ENCODE peak calls at places on chromosomes 4 and X, in four cellular contexts. M is hepatocyte, F is tibial nerve, H is dorsolateral prefrontal cortex. B is an unnamed sample.
A peak's percentile ranks its signal among the peaks of the same experiment; 100 is the strongest.

GRCh38 chr4:127533028-127533700 is 99.6 kb upstream of the INTU start:
- DNase-seq in M (peak; percentile 24), F (peak; percentile 27), H (no peak), B (no peak)

GRCh38 chr4:77355731-77356130 is 198.7 kb downstream of the CCNG2 start:
- DNase-seq in M (no peak), F (no peak), H (no peak), B (peak; percentile 74)

GRCh38 chrX:130994671-130995070 is 63.5 kb upstream of the ARHGAP36 start:
- DNase-seq in M (peak; percentile 46), F (no peak), H (no peak), B (no peak)

GRCh38 chrX:111445485-111445884 is 33.5 kb upstream of the DCX start:
- DNase-seq in M (peak; percentile 74), F (no peak), H (no peak), B (peak; percentile 49)

GRCh38 chrX:129771266-129771995 is 8.3 kb upstream of the SASH3 start:
- DNase-seq in M (no peak), F (no peak), H (no peak), B (no peak)

GRCh38 chr4:6116696-6117285 is 83.6 kb downstream of the JAKMIP1 start:
- DNase-seq in M (no peak), F (no peak), H (no peak), B (no peak)

GRCh38 chrX:124300412-124300811 is 32.0 kb upstream of the TEX13D start:
- DNase-seq in M (no peak), F (no peak), H (no peak), B (no peak)

GRCh38 chr4:76430519-76431388 is 4.3 kb upstream of the SHROOM3 start:
- DNase-seq in M (peak; percentile 71), F (no peak), H (no peak), B (peak; percentile 64)

GRCh38 chr4:15396157-15396800 is 31.6 kb upstream of the C1QTNF7 start:
- DNase-seq in M (peak; percentile 61), F (no peak), H (no peak), B (peak; percentile 55)

GRCh38 chr4:135777386-135777785 is 1575.8 kb upstream of the PABPC4L start:
- DNase-seq in M (no peak), F (no peak), H (no peak), B (no peak)

GRCh38 chr4:141177171-141177570 is 43.5 kb upstream of the ZNF330 start:
- DNase-seq in M (no peak), F (no peak), H (no peak), B (no peak)

GRCh38 chr4:32776435-32777203 is 2056.4 kb downstream of the PCDH7 start:
- DNase-seq in M (no peak), F (no peak), H (no peak), B (no peak)

GRCh38 chr4:8108261-8108660 is 50.4 kb downstream of the ABLIM2 start:
- DNase-seq in M (no peak), F (no peak), H (no peak), B (no peak)

GRCh38 chr4:19455196-19455595 is 796.5 kb upstream of the SLIT2 start:
- DNase-seq in M (no peak), F (no peak), H (no peak), B (no peak)

GRCh38 chrX:125998432-125998831 is 167.7 kb downstream of the DCAF12L2 start:
- DNase-seq in M (peak; percentile 14), F (no peak), H (no peak), B (no peak)

GRCh38 chr4:45172636-45173035 is 446.3 kb upstream of the GNPDA2 start:
- DNase-seq in M (no peak), F (no peak), H (no peak), B (no peak)

GRCh38 chrX:39855748-39856129 is 242.0 kb downstream of the BCOR start:
- DNase-seq in M (peak; percentile 63), F (no peak), H (no peak), B (peak; percentile 44)

GRCh38 chr4:186699881-186700397 is 23.7 kb downstream of the FAT1 start:
- DNase-seq in M (no peak), F (no peak), H (no peak), B (no peak)

GRCh38 chr4:94621491-94622080 is 136.2 kb upstream of the BMPR1B start:
- DNase-seq in M (peak; percentile 69), F (no peak), H (no peak), B (peak; percentile 58)

GRCh38 chr4:26256016-26256415 is 64.8 kb upstream of the RBPJ start:
- DNase-seq in M (no peak), F (no peak), H (no peak), B (no peak)

GRCh38 chrX:30910124-30910860 is 21.2 kb upstream of the TAB3 start:
- DNase-seq in M (no peak), F (no peak), H (no peak), B (no peak)

GRCh38 chr4:123640271-123640670 is 243.7 kb downstream of the SPRY1 start:
- DNase-seq in M (no peak), F (no peak), H (no peak), B (peak; percentile 95)

GRCh38 chr4:87985097-87985886 is 9.8 kb downstream of the SPP1 start:
- DNase-seq in M (peak; percentile 43), F (no peak), H (peak; percentile 63), B (peak; percentile 52)

GRCh38 chr4:103095080-103095479 is 4.6 kb downstream of the BDH2 start:
- DNase-seq in M (no peak), F (no peak), H (no peak), B (no peak)

GRCh38 chr4:89639395-89639794 is 197.6 kb downstream of the SNCA start:
- DNase-seq in M (no peak), F (no peak), H (no peak), B (no peak)

GRCh38 chr4:189121336-189121735 is 819.3 kb upstream of the FRG1 start:
- DNase-seq in M (no peak), F (no peak), H (no peak), B (no peak)

GRCh38 chr4:47000406-47000805 is 7.0 kb upstream of the GABRA4 start:
- DNase-seq in M (no peak), F (no peak), H (no peak), B (no peak)

GRCh38 chr4:70818921-70819320 is 20.8 kb downstream of the GRSF1 start:
- DNase-seq in M (no peak), F (no peak), H (no peak), B (no peak)

GRCh38 chrX:2690856-2691542 is at the start of gene CD99:
- DNase-seq in M (peak; percentile 97), F (peak; percentile 78), H (peak; percentile 21), B (peak; percentile 46)
- TF ChIP-seq CTCF in M (no peak), F (no peak), H (no peak), B (no peak)

DNA sequence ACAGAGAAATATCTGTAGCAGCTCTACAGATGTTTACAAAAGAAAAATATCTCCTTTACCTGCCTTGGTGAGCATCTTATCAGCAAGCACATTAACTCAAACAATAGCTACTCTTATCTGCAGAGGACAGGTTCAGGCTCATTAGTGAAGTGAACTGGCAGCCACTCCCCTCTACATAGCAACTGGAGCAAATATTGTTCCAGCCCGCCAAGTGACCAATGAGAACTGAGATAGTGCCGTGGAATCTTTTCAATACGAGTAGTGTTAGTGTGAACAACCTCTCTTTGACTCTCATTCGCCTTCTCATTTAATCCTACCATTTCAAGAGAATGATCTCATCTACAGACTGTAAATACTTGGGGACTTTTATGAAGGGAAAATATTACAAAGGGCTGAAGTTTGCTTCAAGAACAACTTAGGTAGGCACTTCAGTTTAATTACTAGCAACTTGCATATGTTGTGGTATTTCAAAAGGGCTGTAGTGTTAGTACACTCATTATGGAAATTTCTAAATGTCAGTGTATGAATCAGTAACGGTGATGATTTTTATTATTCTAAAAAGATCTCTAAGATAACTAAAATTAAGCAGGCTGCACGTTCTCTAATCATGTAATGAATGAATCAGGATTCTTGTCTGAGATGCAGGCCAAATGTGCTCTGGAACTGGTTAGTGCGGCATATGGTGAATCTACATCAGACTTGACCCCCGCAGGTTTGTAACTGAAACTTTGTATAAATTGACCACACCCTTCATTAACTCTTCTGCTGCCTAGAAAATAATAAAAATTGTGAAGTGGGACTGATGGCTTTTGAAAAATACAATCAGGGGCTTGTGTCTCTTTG is 72.4 kb downstream of the PALLD start:
- DNase-seq in M (peak; percentile 76), F (no peak), H (no peak), B (peak; percentile 83)
- H3K4me3 ChIP-seq in M (no peak overlapping the region), F (peak overlapping the region; percentile 7), H (no peak overlapping the region), B (no peak overlapping the region)

DNA sequence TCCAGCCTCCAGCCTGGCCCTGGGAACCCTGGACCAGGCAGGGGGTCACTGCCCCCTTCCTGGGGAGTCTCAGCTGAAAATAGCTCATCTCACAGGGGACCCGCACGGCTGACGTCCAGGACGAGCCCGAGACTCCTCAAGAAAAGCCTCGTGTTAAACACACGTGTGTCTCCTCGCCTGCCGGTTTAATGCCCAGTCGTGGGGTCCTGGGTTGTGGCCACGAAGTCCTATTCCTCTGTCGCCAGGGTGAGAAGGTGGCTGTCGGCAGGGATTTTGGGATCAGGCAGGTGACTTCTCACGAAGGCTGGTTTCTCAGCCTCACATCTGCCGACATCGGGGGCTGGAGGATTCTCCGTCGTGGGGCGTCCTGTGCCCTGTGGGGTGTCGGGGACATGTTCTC is 44.3 kb upstream of the PPP2R3B start:
- DNase-seq in M (no peak), F (no peak), H (no peak), B (no peak)
- H3K27me3 ChIP-seq in M (peaks cover 10% of the 10 kb centered on the region), F (peaks cover 14% of the 10 kb centered on the region), H (peaks cover 30% of the 10 kb centered on the region), B (no peaks in the 10 kb centered on the region)

GRCh38 chr4:42865572-42866189 is 26.8 kb upstream of the GRXCR1 start:
- DNase-seq in M (peak; percentile 74), F (peak; percentile 20), H (no peak), B (peak; percentile 48)
- TF ChIP-seq CTCF in M (peak; percentile 72), F (peak; percentile 70), H (peak; percentile 82), B (peak; percentile 67)

DNA sequence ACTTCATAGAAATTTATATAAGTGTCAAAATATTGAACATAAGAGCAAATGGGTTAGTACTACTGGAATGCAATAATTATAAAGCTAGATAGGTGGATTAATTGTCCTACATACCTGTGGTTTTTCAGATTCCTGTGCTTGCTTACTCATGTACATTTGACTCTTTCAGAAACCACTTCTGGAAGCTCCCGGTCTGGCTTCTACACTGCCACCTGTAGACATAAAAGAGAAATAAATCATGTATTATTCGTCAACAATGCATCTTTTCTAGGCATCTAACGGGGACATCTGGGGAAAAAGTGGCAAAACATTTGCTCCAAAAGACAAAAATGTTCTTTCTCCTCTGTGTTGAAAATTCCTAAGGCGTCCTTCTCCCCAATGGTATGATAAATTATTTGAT is 648.6 kb upstream of the DIPK2B start:
- DNase-seq in M (peak; percentile 50), F (no peak), H (no peak), B (peak; percentile 84)
- H3K4me3 ChIP-seq in M (peak overlapping the region; percentile 72), F (no peak overlapping the region), H (peak overlapping the region; percentile 63), B (peak overlapping the region; percentile 73)

GRCh38 chr4:1413221-1413663 is 7.0 kb upstream of the NKX1-1 start:
- DNase-seq in M (peak; percentile 2), F (no peak), H (no peak), B (no peak)
- H3K27me3 ChIP-seq in M (peaks cover 60% of the 10 kb centered on the region), F (peaks cover 92% of the 10 kb centered on the region), H (peaks cover 80% of the 10 kb centered on the region), B (peaks cover 9% of the 10 kb centered on the region)

DNA sequence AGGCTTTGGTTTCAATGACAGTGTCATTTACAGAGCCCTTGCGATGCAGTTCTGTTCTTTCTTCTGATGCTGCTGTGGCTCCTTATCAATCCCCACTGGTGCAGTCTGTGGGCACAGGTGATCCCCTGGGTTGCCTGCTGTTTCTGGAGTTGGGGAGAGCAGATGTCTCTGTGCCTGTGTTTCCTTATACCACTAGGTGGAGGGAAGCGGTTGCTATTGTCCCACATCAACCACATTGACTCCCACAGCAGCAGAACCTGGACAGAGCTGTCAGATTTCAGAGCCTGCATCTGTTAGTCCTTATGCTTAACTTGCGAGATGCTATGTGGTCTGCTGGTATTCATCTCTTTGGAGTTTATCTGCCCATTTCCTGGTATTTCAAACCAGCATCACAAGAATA is 57.7 kb downstream of the NEIL3 start:
- DNase-seq in M (no peak), F (no peak), H (no peak), B (peak; percentile 27)
- TF ChIP-seq CTCF in M (no peak), F (no peak), H (no peak), B (peak; percentile 47)